ENCODE peak calls at places on chromosomes 4 and X, in nine cellular contexts. O, V, S, Y, U, G, A, E and W are unnamed samples.

GRCh38 chrX:12955882-12956703 is 18.8 kb upstream of the TMSB4X start:
- DNase-seq in Y (peak; percentile 56), V (peak; percentile 75), O (no peak), E (peak; percentile 58), S (no peak), G (no peak), U (peak; percentile 84), A (peak; percentile 59), W (peak; percentile 78)

GRCh38 chrX:15301924-15302323 is 13.5 kb downstream of the ASB11 start:
- DNase-seq in V (peak; percentile 64), E (peak; percentile 60), G (peak; percentile 16), O (no peak), U (peak; percentile 41), Y (no peak), S (peak; percentile 20), A (peak; percentile 44), W (no peak)

GRCh38 chr4:113502476-113502875 is 259.1 kb downstream of the CAMK2D start:
- DNase-seq in E (no peak), S (no peak), U (peak; percentile 50), G (no peak), A (no peak), V (no peak), O (no peak), Y (no peak), W (no peak)

GRCh38 chrX:8288590-8288989 is 117.5 kb upstream of the VCX2 start:
- DNase-seq in G (no peak), S (no peak), Y (no peak), V (no peak), E (no peak), O (no peak), A (no peak), U (no peak), W (no peak)

GRCh38 chr4:123405212-123405856 is 8.7 kb downstream of the SPRY1 start:
- DNase-seq in S (no peak), Y (no peak), E (no peak), U (no peak), A (no peak), O (no peak), G (no peak), V (no peak), W (no peak)

GRCh38 chr4:58247792-58248191 is 1137.6 kb upstream of the IGFBP7 start:
- DNase-seq in G (peak; percentile 34), U (no peak), V (no peak), S (no peak), O (no peak), E (no peak), A (no peak), Y (no peak), W (no peak)

GRCh38 chr4:10482913-10483312 is 25.7 kb upstream of the ZNF518B start:
- DNase-seq in O (no peak), G (no peak), A (no peak), S (no peak), E (no peak), U (no peak), V (no peak), Y (no peak), W (no peak)

GRCh38 chr4:187027231-187027760 is 303.6 kb upstream of the FAT1 start:
- DNase-seq in S (no peak), G (no peak), A (no peak), E (no peak), O (no peak), U (peak; percentile 47), Y (no peak), V (no peak), W (no peak)

GRCh38 chrX:19776753-19777152 is 110.6 kb downstream of the SH3KBP1 start:
- DNase-seq in S (no peak), V (no peak), O (no peak), Y (no peak), U (no peak), A (no peak), G (no peak), E (no peak), W (no peak)

GRCh38 chrX:104130808-104131207 is 18.5 kb downstream of the ZCCHC18 start:
- DNase-seq in O (no peak), S (no peak), G (no peak), A (no peak), U (no peak), E (no peak), V (no peak), Y (no peak), W (no peak)

GRCh38 chrX:119784747-119785446 is 6.5 kb downstream of the RPL39 start:
- DNase-seq in E (no peak), U (peak; percentile 23), S (no peak), O (no peak), V (peak; percentile 52), A (no peak), Y (no peak), G (peak; percentile 33), W (peak; percentile 23)

GRCh38 chrX:155009994-155010472 is 12.5 kb downstream of the F8 start:
- DNase-seq in S (no peak), V (peak; percentile 56), Y (peak; percentile 27), O (no peak), G (no peak), A (peak; percentile 51), E (no peak), U (no peak), W (peak; percentile 74)

GRCh38 chr4:3861720-3862639 is 95.8 kb downstream of the ADRA2C start:
- DNase-seq in A (no peak), E (no peak), S (no peak), G (no peak), O (no peak), Y (no peak), U (no peak), V (no peak), W (no peak)

GRCh38 chrX:49164589-49165360 is 2.2 kb downstream of the MAGIX start:
- DNase-seq in O (no peak), E (no peak), U (no peak), S (no peak), A (no peak), V (no peak), Y (no peak), G (no peak), W (no peak)

GRCh38 chrX:49165901-49166881 is 3.6 kb downstream of the MAGIX start:
- DNase-seq in Y (peak; percentile 76), O (peak; percentile 81), A (peak; percentile 69), G (peak; percentile 75), U (peak; percentile 61), E (peak; percentile 88), S (peak; percentile 36), V (peak; percentile 95), W (peak; percentile 66)

GRCh38 chrX:49162620-49163019 is at the start of gene MAGIX:
- DNase-seq in S (no peak), G (no peak), O (no peak), Y (no peak), A (peak; percentile 82), U (no peak), V (no peak), E (no peak), W (no peak)

GRCh38 chrX:49160908-49161307 is 1.6 kb upstream of the MAGIX start:
- DNase-seq in G (peak; percentile 61), E (no peak), V (no peak), Y (no peak), O (no peak), U (no peak), S (no peak), A (no peak), W (no peak)

GRCh38 chrX:49163555-49164419 is 1.2 kb downstream of the MAGIX start:
- DNase-seq in A (peak; percentile 90), Y (peak; percentile 89), V (peak; percentile 94), G (peak; percentile 88), E (peak; percentile 92), S (peak; percentile 83), O (peak; percentile 85), U (peak; percentile 73), W (peak; percentile 80)
- TF ChIP-seq POLR2A in A (peak; percentile 38), Y (peak; percentile 25), V (peak; percentile 53), G (no peak), E (no peak), S (peak; percentile 77), O (peak; percentile 36), U (no peak), W (no peak)

GRCh38 chr4:6695660-6696581 is 2.2 kb downstream of the S100P start:
- DNase-seq in G (no peak), Y (no peak), A (peak; percentile 86), V (no peak), U (peak; percentile 16), O (no peak), E (no peak), S (no peak), W (no peak)

GRCh38 chr4:6692379-6692778 is 1.3 kb upstream of the S100P start:
- DNase-seq in A (no peak), Y (no peak), E (no peak), G (no peak), O (no peak), U (no peak), S (no peak), V (no peak), W (no peak)

GRCh38 chr4:6692806-6693205 is 872 bp upstream of the S100P start:
- DNase-seq in Y (no peak), E (no peak), O (no peak), S (no peak), U (peak; percentile 42), G (no peak), A (no peak), V (no peak), W (no peak)

GRCh38 chr4:6694177-6694901 is 661 bp downstream of the S100P start:
- DNase-seq in O (no peak), S (no peak), A (no peak), Y (no peak), U (no peak), G (no peak), E (no peak), V (no peak), W (peak; percentile 21)

GRCh38 chr4:6693274-6694176 is at the start of gene S100P:
- DNase-seq in S (no peak), U (no peak), A (no peak), E (no peak), G (no peak), O (no peak), Y (no peak), V (no peak), W (no peak)
- TF ChIP-seq POLR2A in S (no peak), U (no peak), A (no peak), E (no peak), G (no peak), O (no peak), Y (no peak), V (no peak), W (no peak)

DNA sequence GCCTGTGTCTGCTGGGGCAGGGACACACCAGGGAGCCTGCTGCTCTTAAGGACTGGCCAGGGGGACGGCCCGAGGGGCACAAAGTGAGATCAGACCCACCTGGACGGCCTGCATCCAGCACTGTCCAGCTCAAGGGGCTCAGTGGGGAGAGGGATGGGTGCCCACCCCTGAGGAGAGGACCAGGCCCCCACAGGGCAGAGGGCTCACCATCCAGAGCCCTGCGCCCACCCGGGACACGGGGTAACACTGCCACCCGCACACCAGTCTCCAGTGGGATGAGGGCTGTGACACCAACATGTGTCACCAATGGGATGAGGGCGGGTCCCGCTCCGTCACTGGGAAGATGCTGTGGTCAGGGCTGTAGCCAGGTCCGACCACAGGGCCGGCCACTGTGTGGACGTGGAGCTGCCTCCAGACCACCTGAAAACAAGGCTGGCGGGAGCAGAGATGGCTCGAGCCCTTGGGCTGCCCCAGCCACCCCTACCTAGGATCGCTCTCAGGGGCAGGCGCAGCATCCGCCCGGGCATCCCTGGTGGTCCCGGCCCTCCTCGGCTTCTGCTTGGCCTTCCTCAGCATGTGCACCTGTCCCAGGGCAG is 13.1 kb downstream of the DGKQ start:
- DNase-seq in O (no peak), A (no peak), V (no peak), U (no peak), E (no peak), G (no peak), S (no peak), Y (peak; percentile 17), W (no peak)
- TF ChIP-seq POLR2A in O (no peak), A (no peak), V (no peak), U (no peak), E (no peak), G (no peak), S (no peak), Y (no peak), W (no peak)

GRCh38 chrX:135421537-135421931 is 210 bp upstream of the SMIM10L2A start:
- DNase-seq in U (peak; percentile 32), A (peak; percentile 81), V (peak; percentile 93), E (peak; percentile 90), G (peak; percentile 88), S (peak; percentile 44), Y (peak; percentile 84), O (peak; percentile 84), W (peak; percentile 76)
- TF ChIP-seq POLR2A in U (no peak), A (no peak), V (peak; percentile 24), E (no peak), G (no peak), S (peak; percentile 33), Y (peak; percentile 17), O (no peak), W (no peak)